ENCODE peak calls at places on chromosomes 13 and 19, in nine cellular contexts. E, N, B, V, W, Z, P, D and M are unnamed samples.
A peak's percentile ranks its signal among the peaks of the same experiment; 100 is the strongest.

GRCh38 chr19:56253737-56254136 is 18.8 kb upstream of the EDDM13 start:
- DNase-seq in P (peak; percentile 46), E (peak; percentile 81), Z (peak; percentile 61), B (peak; percentile 61), D (peak; percentile 91), W (no peak), N (peak; percentile 41), V (peak; percentile 71), M (peak; percentile 79)

GRCh38 chr19:39824143-39825092 is 9.5 kb downstream of the DYRK1B start:
- DNase-seq in E (peak; percentile 87), V (peak; percentile 95), B (peak; percentile 92), D (peak; percentile 88), N (no peak), Z (peak; percentile 93), P (peak; percentile 99), W (peak; percentile 65), M (peak; percentile 97)

GRCh38 chr13:110407531-110407930 is 100.4 kb downstream of the COL4A2 start:
- DNase-seq in P (no peak), B (no peak), V (no peak), W (no peak), D (no peak), N (no peak), E (no peak), Z (no peak), M (no peak)

GRCh38 chr13:99322297-99323103 is 15.3 kb upstream of the GPR183 start:
- DNase-seq in E (peak; percentile 59), V (no peak), D (peak; percentile 57), W (no peak), P (no peak), Z (no peak), B (no peak), N (no peak), M (peak; percentile 91)

GRCh38 chr19:10817291-10818038 is 18.5 kb downstream of the TMED1 start:
- DNase-seq in N (no peak), D (no peak), P (peak; percentile 24), V (peak; percentile 80), B (no peak), Z (peak; percentile 88), W (no peak), E (no peak), M (peak; percentile 99)

GRCh38 chr13:23618341-23618740 is 48.1 kb downstream of the TNFRSF19 start:
- DNase-seq in P (peak; percentile 30), Z (no peak), B (no peak), D (no peak), E (peak; percentile 58), N (no peak), W (no peak), V (peak; percentile 49), M (peak; percentile 79)

GRCh38 chr13:71360041-71360440 is 507.0 kb downstream of the DACH1 start:
- DNase-seq in P (no peak), N (no peak), Z (no peak), B (no peak), W (no peak), V (no peak), E (no peak), D (no peak), M (no peak)

GRCh38 chr13:49214917-49215376 is 5.2 kb upstream of the MLNR start:
- DNase-seq in P (peak; percentile 72), N (peak; percentile 19), D (peak; percentile 89), E (peak; percentile 11), B (peak; percentile 54), V (no peak), Z (no peak), W (peak; percentile 8), M (peak; percentile 24)

GRCh38 chr19:40542197-40542859 is 34.3 kb upstream of the SHKBP1 start:
- DNase-seq in D (peak; percentile 35), V (peak; percentile 44), Z (peak; percentile 60), E (no peak), B (no peak), W (no peak), N (no peak), P (no peak), M (peak; percentile 18)

GRCh38 chr13:27605099-27605498 is 15.2 kb downstream of the LNX2 start:
- DNase-seq in N (no peak), W (no peak), Z (no peak), V (no peak), B (no peak), D (no peak), E (no peak), P (no peak), M (no peak)

DNA sequence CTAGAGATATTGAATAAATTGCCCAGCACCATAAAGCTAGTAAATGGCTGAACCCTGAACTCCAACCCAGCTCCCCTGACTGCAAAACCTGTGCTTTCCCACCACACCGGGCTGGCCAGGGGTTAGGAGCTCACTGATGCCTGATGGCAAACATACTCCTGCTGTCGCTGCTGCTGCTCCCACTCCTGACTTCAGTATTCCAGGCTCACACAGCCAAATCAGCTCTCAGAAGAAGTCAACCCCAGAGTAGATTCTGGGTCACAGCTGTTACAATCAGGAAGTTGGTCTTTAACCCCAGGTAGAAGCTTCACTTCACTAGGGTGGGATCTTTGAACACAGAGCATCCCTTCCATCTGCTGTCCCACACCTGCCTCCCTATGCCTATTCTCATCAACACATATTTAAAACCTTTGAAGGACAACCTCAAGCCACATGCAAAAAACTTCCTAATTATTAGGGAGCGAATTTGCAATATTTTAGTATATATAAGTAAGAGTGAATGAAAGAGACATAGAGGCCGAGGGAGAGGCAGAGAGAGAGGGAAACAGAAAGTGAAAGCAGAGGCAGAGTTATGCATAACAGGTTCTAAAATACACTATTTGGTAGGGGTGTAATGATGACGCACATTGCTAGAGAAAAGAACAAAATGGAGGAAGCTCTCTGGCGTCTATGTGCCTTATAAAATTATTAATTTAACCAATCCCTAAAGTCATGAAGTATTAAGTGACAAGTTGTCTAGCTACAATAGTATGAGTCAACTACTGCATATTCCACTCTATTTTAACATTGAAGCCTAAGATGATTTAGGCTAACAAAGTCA is 99.4 kb upstream of the SERP2 start:
- DNase-seq in D (peak; percentile 69), Z (no peak), B (peak; percentile 72), P (no peak), W (no peak), V (peak; percentile 34), E (peak; percentile 47), N (no peak), M (peak; percentile 78)
- H3K9me2 ChIP-seq in D (no peaks in the 10 kb centered on the region), Z (no peaks in the 10 kb centered on the region), B (no peaks in the 10 kb centered on the region), P (peaks cover 17% of the 10 kb centered on the region), W (no peaks in the 10 kb centered on the region), V (no peaks in the 10 kb centered on the region), E (no peaks in the 10 kb centered on the region), N (no peaks in the 10 kb centered on the region), M (no peaks in the 10 kb centered on the region)

GRCh38 chr19:1522061-1522460 is 1.8 kb upstream of the PLK5 start:
- DNase-seq in W (no peak), E (no peak), N (no peak), Z (no peak), B (no peak), P (no peak), D (no peak), V (no peak), M (no peak)

GRCh38 chr19:1524206-1524971 is 512 bp downstream of the PLK5 start:
- DNase-seq in V (no peak), E (no peak), P (no peak), B (no peak), W (no peak), Z (no peak), N (no peak), D (no peak), M (no peak)

GRCh38 chr19:1521636-1522035 is 2.2 kb upstream of the PLK5 start:
- DNase-seq in V (no peak), B (no peak), W (no peak), E (no peak), Z (no peak), N (no peak), P (no peak), D (no peak), M (no peak)

GRCh38 chr19:1523412-1524205 is at the start of gene PLK5:
- DNase-seq in W (no peak), N (no peak), D (no peak), E (no peak), V (no peak), B (no peak), Z (peak; percentile 69), P (peak; percentile 66), M (no peak)

DNA sequence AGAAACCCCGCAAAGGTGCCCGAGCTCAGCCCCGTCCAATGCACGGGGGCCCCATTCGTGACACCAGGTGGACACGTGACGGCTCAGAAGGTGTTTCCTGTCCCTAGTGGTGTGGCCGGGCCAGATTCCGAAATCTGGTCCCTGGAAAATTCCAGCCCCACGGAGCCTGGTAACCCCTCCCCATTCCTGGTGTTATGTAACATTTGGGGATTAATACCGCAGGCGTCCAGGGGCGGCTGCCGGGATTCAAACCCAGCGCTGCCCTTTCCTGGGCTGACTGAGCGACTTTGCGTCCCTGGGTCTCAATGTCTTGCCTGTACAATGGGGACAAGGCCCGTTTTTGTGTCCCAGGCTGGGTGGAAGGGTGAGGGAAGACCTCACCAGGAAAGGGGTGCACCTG is 1.0 kb upstream of the PLK5 start:
- DNase-seq in V (no peak), Z (no peak), B (no peak), D (no peak), E (no peak), P (no peak), N (no peak), W (no peak), M (no peak)
- H3K27me3 ChIP-seq in V (peaks cover 28% of the 10 kb centered on the region), Z (peaks cover 50% of the 10 kb centered on the region), B (peaks cover 87% of the 10 kb centered on the region), D (no peaks in the 10 kb centered on the region), E (no peaks in the 10 kb centered on the region), P (peaks cover 27% of the 10 kb centered on the region), N (no peaks in the 10 kb centered on the region), W (no peaks in the 10 kb centered on the region), M (peaks cover 16% of the 10 kb centered on the region)

DNA sequence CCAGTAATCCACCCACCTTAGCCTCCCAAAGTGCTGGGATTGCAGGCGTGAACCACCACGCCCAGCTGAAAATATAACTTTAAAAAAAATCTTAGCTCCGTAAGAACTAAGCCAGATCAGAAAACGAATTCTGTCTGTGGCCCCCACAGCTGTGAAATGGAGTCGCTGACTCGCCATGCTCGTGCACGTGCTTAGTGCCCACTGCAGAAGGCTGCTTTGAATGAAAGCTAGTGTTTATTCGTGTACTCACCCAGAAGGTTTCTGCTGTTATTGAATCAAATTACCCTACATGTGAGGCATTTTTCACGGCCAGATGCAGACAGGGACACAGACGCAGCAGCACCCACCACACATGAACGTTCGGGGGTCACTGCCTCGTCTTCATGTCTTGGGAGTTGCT is 61.7 kb upstream of the F7 start:
- DNase-seq in E (no peak), B (no peak), Z (no peak), V (no peak), P (no peak), D (no peak), W (no peak), N (no peak), M (no peak)
- H3K4me3 ChIP-seq in E (no peak overlapping the region), B (no peak overlapping the region), Z (no peak overlapping the region), V (no peak overlapping the region), P (no peak overlapping the region), D (no peak overlapping the region), W (no peak overlapping the region), N (no peak overlapping the region), M (peak overlapping the region; percentile 39)

DNA sequence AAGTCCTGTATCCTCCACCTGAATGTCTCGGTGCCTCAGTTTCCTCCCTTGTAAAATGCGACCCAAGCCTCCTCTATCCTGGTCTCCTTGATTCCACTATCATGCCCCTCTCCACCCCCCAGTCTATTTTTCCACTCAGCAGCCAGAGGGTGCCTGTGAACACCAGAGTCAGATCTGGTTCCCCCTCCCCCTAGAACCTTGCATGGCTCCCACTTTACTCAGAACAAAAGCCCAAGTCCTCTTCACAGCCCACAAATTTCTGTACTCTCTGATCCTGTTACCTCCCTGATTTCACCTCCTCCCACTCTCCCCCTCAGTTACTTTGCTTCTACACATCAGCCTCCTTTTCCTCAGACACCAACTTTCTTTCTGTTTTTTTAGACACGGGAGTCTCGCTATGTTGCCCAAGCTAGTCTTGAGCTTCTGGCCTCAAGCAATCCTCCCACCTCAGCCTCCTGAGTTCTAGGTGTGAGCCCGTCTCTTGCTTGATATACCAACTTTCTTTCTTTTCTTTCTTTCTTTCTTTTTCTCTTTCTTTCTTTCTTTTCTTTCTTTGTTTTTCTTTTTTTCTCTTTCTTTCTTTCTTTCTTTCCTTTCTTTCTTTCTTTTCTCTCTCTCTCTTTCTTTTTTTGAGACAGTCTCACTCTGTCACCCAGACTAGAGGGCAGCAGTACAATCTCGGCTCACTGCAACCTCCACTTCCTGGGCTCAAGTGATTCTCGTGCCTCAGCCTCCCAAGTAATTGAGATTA is 869 bp downstream of the DAND5 start:
- DNase-seq in N (no peak), E (no peak), V (no peak), W (no peak), D (no peak), B (no peak), Z (peak; percentile 24), P (no peak), M (no peak)
- H3K9me2 ChIP-seq in N (no peaks in the 10 kb centered on the region), E (no peaks in the 10 kb centered on the region), V (no peaks in the 10 kb centered on the region), W (no peaks in the 10 kb centered on the region), D (no peaks in the 10 kb centered on the region), B (no peaks in the 10 kb centered on the region), Z (no peaks in the 10 kb centered on the region), P (no peaks in the 10 kb centered on the region), M (no peaks in the 10 kb centered on the region)